ENCODE peak calls at places on chromosomes 13 and 19, in seven cellular contexts. One of them, this sample, is unnamed.

GRCh38 chr13:70390064-70390463 is 281.8 kb upstream of the KLHL1 start:
- DNase-seq in upper lobe of right lung: no peak
- DNase-seq in body of pancreas: no peak
- DNase-seq in EL: no peak
- DNase-seq in stimulated activated CD8-positive, alpha-beta memory T cell treated with anti-CD3 and anti-CD28 coated beads, Interleukin-4, amount 100 ng/mL, for 4 hours: no peak
- DNase-seq in activated CD8-positive, alpha-beta memory T cell treated with anti-CD3 and anti-CD28 coated beads for 4 hours: no peak
- DNase-seq in fibroblast of the conjunctiva: no peak
- DNase-seq in this sample: no peak

GRCh38 chr13:72384879-72385278 is 342.6 kb downstream of the MZT1 start:
- DNase-seq in EL: peak
- DNase-seq in body of pancreas: peak
- DNase-seq in activated CD8-positive, alpha-beta memory T cell treated with anti-CD3 and anti-CD28 coated beads for 4 hours: no peak
- DNase-seq in stimulated activated CD8-positive, alpha-beta memory T cell treated with anti-CD3 and anti-CD28 coated beads, Interleukin-4, amount 100 ng/mL, for 4 hours: no peak
- DNase-seq in fibroblast of the conjunctiva: peak
- DNase-seq in upper lobe of right lung: no peak
- DNase-seq in this sample: no peak

GRCh38 chr19:24029941-24030636 is 56.9 kb upstream of the ZNF254 start:
- DNase-seq in stimulated activated CD8-positive, alpha-beta memory T cell treated with anti-CD3 and anti-CD28 coated beads, Interleukin-4, amount 100 ng/mL, for 4 hours: no peak
- DNase-seq in body of pancreas: no peak
- DNase-seq in activated CD8-positive, alpha-beta memory T cell treated with anti-CD3 and anti-CD28 coated beads for 4 hours: no peak
- DNase-seq in upper lobe of right lung: no peak
- DNase-seq in fibroblast of the conjunctiva: no peak
- DNase-seq in EL: no peak
- DNase-seq in this sample: no peak

GRCh38 chr19:43545981-43546380 is 13.0 kb downstream of the ZNF575 start:
- DNase-seq in body of pancreas: no peak
- DNase-seq in stimulated activated CD8-positive, alpha-beta memory T cell treated with anti-CD3 and anti-CD28 coated beads, Interleukin-4, amount 100 ng/mL, for 4 hours: no peak
- DNase-seq in upper lobe of right lung: no peak
- DNase-seq in fibroblast of the conjunctiva: no peak
- DNase-seq in activated CD8-positive, alpha-beta memory T cell treated with anti-CD3 and anti-CD28 coated beads for 4 hours: no peak
- DNase-seq in EL: no peak
- DNase-seq in this sample: no peak

GRCh38 chr13:88704600-88705275 is 1033.6 kb downstream of the SLITRK5 start:
- DNase-seq in upper lobe of right lung: no peak
- DNase-seq in fibroblast of the conjunctiva: no peak
- DNase-seq in body of pancreas: no peak
- DNase-seq in activated CD8-positive, alpha-beta memory T cell treated with anti-CD3 and anti-CD28 coated beads for 4 hours: no peak
- DNase-seq in stimulated activated CD8-positive, alpha-beta memory T cell treated with anti-CD3 and anti-CD28 coated beads, Interleukin-4, amount 100 ng/mL, for 4 hours: no peak
- DNase-seq in EL: no peak
- DNase-seq in this sample: no peak

GRCh38 chr13:101942038-101942437 is 459.8 kb downstream of the FGF14 start:
- DNase-seq in fibroblast of the conjunctiva: no peak
- DNase-seq in body of pancreas: peak
- DNase-seq in EL: peak
- DNase-seq in upper lobe of right lung: no peak
- DNase-seq in activated CD8-positive, alpha-beta memory T cell treated with anti-CD3 and anti-CD28 coated beads for 4 hours: no peak
- DNase-seq in stimulated activated CD8-positive, alpha-beta memory T cell treated with anti-CD3 and anti-CD28 coated beads, Interleukin-4, amount 100 ng/mL, for 4 hours: no peak
- DNase-seq in this sample: no peak

GRCh38 chr13:31898383-31899071 is 133.0 kb upstream of the FRY start:
- DNase-seq in fibroblast of the conjunctiva: no peak
- DNase-seq in EL: no peak
- DNase-seq in upper lobe of right lung: no peak
- DNase-seq in stimulated activated CD8-positive, alpha-beta memory T cell treated with anti-CD3 and anti-CD28 coated beads, Interleukin-4, amount 100 ng/mL, for 4 hours: no peak
- DNase-seq in body of pancreas: no peak
- DNase-seq in activated CD8-positive, alpha-beta memory T cell treated with anti-CD3 and anti-CD28 coated beads for 4 hours: no peak
- DNase-seq in this sample: no peak

GRCh38 chr19:46365561-46365960 is 18.7 kb downstream of the PPP5C start:
- DNase-seq in activated CD8-positive, alpha-beta memory T cell treated with anti-CD3 and anti-CD28 coated beads for 4 hours: no peak
- DNase-seq in stimulated activated CD8-positive, alpha-beta memory T cell treated with anti-CD3 and anti-CD28 coated beads, Interleukin-4, amount 100 ng/mL, for 4 hours: no peak
- DNase-seq in body of pancreas: no peak
- DNase-seq in EL: no peak
- DNase-seq in upper lobe of right lung: no peak
- DNase-seq in fibroblast of the conjunctiva: no peak
- DNase-seq in this sample: no peak

GRCh38 chr19:55377356-55378131 is 918 bp downstream of the TMEM190 start:
- DNase-seq in fibroblast of the conjunctiva: no peak
- DNase-seq in stimulated activated CD8-positive, alpha-beta memory T cell treated with anti-CD3 and anti-CD28 coated beads, Interleukin-4, amount 100 ng/mL, for 4 hours: no peak
- DNase-seq in body of pancreas: no peak
- DNase-seq in EL: no peak
- DNase-seq in activated CD8-positive, alpha-beta memory T cell treated with anti-CD3 and anti-CD28 coated beads for 4 hours: no peak
- DNase-seq in upper lobe of right lung: no peak
- DNase-seq in this sample: no peak

GRCh38 chr13:106847049-106847448 is 279.1 kb upstream of the ARGLU1 start:
- DNase-seq in body of pancreas: no peak
- DNase-seq in stimulated activated CD8-positive, alpha-beta memory T cell treated with anti-CD3 and anti-CD28 coated beads, Interleukin-4, amount 100 ng/mL, for 4 hours: no peak
- DNase-seq in fibroblast of the conjunctiva: no peak
- DNase-seq in upper lobe of right lung: no peak
- DNase-seq in activated CD8-positive, alpha-beta memory T cell treated with anti-CD3 and anti-CD28 coated beads for 4 hours: no peak
- DNase-seq in EL: no peak
- DNase-seq in this sample: no peak

GRCh38 chr13:27211771-27212364 is 39.5 kb upstream of the RPL21 start:
- DNase-seq in body of pancreas: no peak
- DNase-seq in EL: peak
- DNase-seq in upper lobe of right lung: no peak
- DNase-seq in activated CD8-positive, alpha-beta memory T cell treated with anti-CD3 and anti-CD28 coated beads for 4 hours: no peak
- DNase-seq in stimulated activated CD8-positive, alpha-beta memory T cell treated with anti-CD3 and anti-CD28 coated beads, Interleukin-4, amount 100 ng/mL, for 4 hours: no peak
- DNase-seq in fibroblast of the conjunctiva: peak
- DNase-seq in this sample: no peak

GRCh38 chr19:1166872-1167573 is 7.0 kb downstream of the SBNO2 start:
- DNase-seq in upper lobe of right lung: peak
- DNase-seq in fibroblast of the conjunctiva: no peak
- DNase-seq in activated CD8-positive, alpha-beta memory T cell treated with anti-CD3 and anti-CD28 coated beads for 4 hours: no peak
- DNase-seq in stimulated activated CD8-positive, alpha-beta memory T cell treated with anti-CD3 and anti-CD28 coated beads, Interleukin-4, amount 100 ng/mL, for 4 hours: no peak
- DNase-seq in EL: no peak
- DNase-seq in body of pancreas: peak
- DNase-seq in this sample: no peak

GRCh38 chr19:46610851-46611770 is 10.0 kb downstream of the CALM3 start:
- DNase-seq in fibroblast of the conjunctiva: no peak
- DNase-seq in EL: no peak
- DNase-seq in upper lobe of right lung: peak
- DNase-seq in activated CD8-positive, alpha-beta memory T cell treated with anti-CD3 and anti-CD28 coated beads for 4 hours: no peak
- DNase-seq in stimulated activated CD8-positive, alpha-beta memory T cell treated with anti-CD3 and anti-CD28 coated beads, Interleukin-4, amount 100 ng/mL, for 4 hours: no peak
- DNase-seq in body of pancreas: peak
- DNase-seq in this sample: no peak

GRCh38 chr19:16327911-16328823 is 3.5 kb downstream of the KLF2 start:
- DNase-seq in stimulated activated CD8-positive, alpha-beta memory T cell treated with anti-CD3 and anti-CD28 coated beads, Interleukin-4, amount 100 ng/mL, for 4 hours: no peak
- DNase-seq in upper lobe of right lung: peak
- DNase-seq in body of pancreas: peak
- DNase-seq in EL: peak
- DNase-seq in activated CD8-positive, alpha-beta memory T cell treated with anti-CD3 and anti-CD28 coated beads for 4 hours: no peak
- DNase-seq in fibroblast of the conjunctiva: peak
- DNase-seq in this sample: no peak

GRCh38 chr13:113647351-113648217 is 10.4 kb downstream of the ATP4B start:
- DNase-seq in activated CD8-positive, alpha-beta memory T cell treated with anti-CD3 and anti-CD28 coated beads for 4 hours: no peak
- DNase-seq in stimulated activated CD8-positive, alpha-beta memory T cell treated with anti-CD3 and anti-CD28 coated beads, Interleukin-4, amount 100 ng/mL, for 4 hours: no peak
- DNase-seq in body of pancreas: peak
- DNase-seq in upper lobe of right lung: peak
- DNase-seq in EL: peak
- DNase-seq in fibroblast of the conjunctiva: peak
- DNase-seq in this sample: no peak

GRCh38 chr19:36043952-36044351 is 10.1 kb downstream of the THAP8 start:
- DNase-seq in body of pancreas: no peak
- DNase-seq in EL: no peak
- DNase-seq in stimulated activated CD8-positive, alpha-beta memory T cell treated with anti-CD3 and anti-CD28 coated beads, Interleukin-4, amount 100 ng/mL, for 4 hours: no peak
- DNase-seq in activated CD8-positive, alpha-beta memory T cell treated with anti-CD3 and anti-CD28 coated beads for 4 hours: no peak
- DNase-seq in fibroblast of the conjunctiva: no peak
- DNase-seq in upper lobe of right lung: no peak
- DNase-seq in this sample: no peak

GRCh38 chr19:34386645-34387445 is 17.4 kb upstream of the PDCD2L start:
- DNase-seq in stimulated activated CD8-positive, alpha-beta memory T cell treated with anti-CD3 and anti-CD28 coated beads, Interleukin-4, amount 100 ng/mL, for 4 hours: no peak
- DNase-seq in fibroblast of the conjunctiva: no peak
- DNase-seq in activated CD8-positive, alpha-beta memory T cell treated with anti-CD3 and anti-CD28 coated beads for 4 hours: no peak
- DNase-seq in body of pancreas: no peak
- DNase-seq in EL: no peak
- DNase-seq in upper lobe of right lung: no peak
- DNase-seq in this sample: no peak

GRCh38 chr13:73225983-73226382 is 167.2 kb downstream of the KLF5 start:
- DNase-seq in upper lobe of right lung: no peak
- DNase-seq in EL: no peak
- DNase-seq in fibroblast of the conjunctiva: no peak
- DNase-seq in activated CD8-positive, alpha-beta memory T cell treated with anti-CD3 and anti-CD28 coated beads for 4 hours: no peak
- DNase-seq in body of pancreas: no peak
- DNase-seq in stimulated activated CD8-positive, alpha-beta memory T cell treated with anti-CD3 and anti-CD28 coated beads, Interleukin-4, amount 100 ng/mL, for 4 hours: no peak
- DNase-seq in this sample: no peak

GRCh38 chr19:8426283-8426682 is 13.2 kb downstream of the MARCHF2 start:
- DNase-seq in upper lobe of right lung: no peak
- DNase-seq in EL: no peak
- DNase-seq in activated CD8-positive, alpha-beta memory T cell treated with anti-CD3 and anti-CD28 coated beads for 4 hours: no peak
- DNase-seq in fibroblast of the conjunctiva: no peak
- DNase-seq in stimulated activated CD8-positive, alpha-beta memory T cell treated with anti-CD3 and anti-CD28 coated beads, Interleukin-4, amount 100 ng/mL, for 4 hours: no peak
- DNase-seq in body of pancreas: no peak
- DNase-seq in this sample: no peak

GRCh38 chr19:6271721-6272410 is 7.9 kb downstream of the MLLT1 start:
- DNase-seq in body of pancreas: peak
- DNase-seq in EL: peak
- DNase-seq in activated CD8-positive, alpha-beta memory T cell treated with anti-CD3 and anti-CD28 coated beads for 4 hours: no peak
- DNase-seq in fibroblast of the conjunctiva: peak
- DNase-seq in stimulated activated CD8-positive, alpha-beta memory T cell treated with anti-CD3 and anti-CD28 coated beads, Interleukin-4, amount 100 ng/mL, for 4 hours: no peak
- DNase-seq in upper lobe of right lung: peak
- DNase-seq in this sample: no peak

GRCh38 chr19:31350693-31351211 is 1.5 kb upstream of the TSHZ3 start:
- DNase-seq in stimulated activated CD8-positive, alpha-beta memory T cell treated with anti-CD3 and anti-CD28 coated beads, Interleukin-4, amount 100 ng/mL, for 4 hours: no peak
- DNase-seq in upper lobe of right lung: peak
- DNase-seq in EL: peak
- DNase-seq in fibroblast of the conjunctiva: no peak
- DNase-seq in body of pancreas: peak
- DNase-seq in activated CD8-positive, alpha-beta memory T cell treated with anti-CD3 and anti-CD28 coated beads for 4 hours: no peak
- DNase-seq in this sample: no peak

GRCh38 chr19:1780272-1780957 is 27.1 kb downstream of the ONECUT3 start:
- DNase-seq in stimulated activated CD8-positive, alpha-beta memory T cell treated with anti-CD3 and anti-CD28 coated beads, Interleukin-4, amount 100 ng/mL, for 4 hours: no peak
- DNase-seq in upper lobe of right lung: no peak
- DNase-seq in body of pancreas: no peak
- DNase-seq in EL: peak
- DNase-seq in activated CD8-positive, alpha-beta memory T cell treated with anti-CD3 and anti-CD28 coated beads for 4 hours: no peak
- DNase-seq in fibroblast of the conjunctiva: no peak
- DNase-seq in this sample: no peak

GRCh38 chr19:17765069-17765618 is 13.9 kb downstream of the FCHO1 start:
- DNase-seq in upper lobe of right lung: peak
- DNase-seq in stimulated activated CD8-positive, alpha-beta memory T cell treated with anti-CD3 and anti-CD28 coated beads, Interleukin-4, amount 100 ng/mL, for 4 hours: no peak
- DNase-seq in activated CD8-positive, alpha-beta memory T cell treated with anti-CD3 and anti-CD28 coated beads for 4 hours: no peak
- DNase-seq in fibroblast of the conjunctiva: no peak
- DNase-seq in body of pancreas: no peak
- DNase-seq in EL: no peak
- DNase-seq in this sample: no peak

GRCh38 chr19:35973487-35973886 is 21.5 kb upstream of the SDHAF1 start:
- DNase-seq in upper lobe of right lung: no peak
- DNase-seq in EL: no peak
- DNase-seq in body of pancreas: no peak
- DNase-seq in stimulated activated CD8-positive, alpha-beta memory T cell treated with anti-CD3 and anti-CD28 coated beads, Interleukin-4, amount 100 ng/mL, for 4 hours: no peak
- DNase-seq in fibroblast of the conjunctiva: no peak
- DNase-seq in activated CD8-positive, alpha-beta memory T cell treated with anti-CD3 and anti-CD28 coated beads for 4 hours: no peak
- DNase-seq in this sample: no peak

GRCh38 chr19:56253737-56254136 is 18.8 kb upstream of the EDDM13 start:
- DNase-seq in EL: peak
- DNase-seq in activated CD8-positive, alpha-beta memory T cell treated with anti-CD3 and anti-CD28 coated beads for 4 hours: no peak
- DNase-seq in upper lobe of right lung: no peak
- DNase-seq in fibroblast of the conjunctiva: peak
- DNase-seq in body of pancreas: no peak
- DNase-seq in stimulated activated CD8-positive, alpha-beta memory T cell treated with anti-CD3 and anti-CD28 coated beads, Interleukin-4, amount 100 ng/mL, for 4 hours: no peak
- DNase-seq in this sample: no peak

This sample was measured in cerebellar nuclear complex.